ENCODE peak calls at places on chromosome 19, in four cellular contexts. B is NCI-H774; T is M059J; I is natural killer cell treated with Interleukin-12 subunit alpha and Interleukin-12 subunit beta and Interleukin-15 and Interleukin-18, amount 100 ng/mL, for 72 hours. O is an unnamed sample.
A peak's percentile ranks its signal among the peaks of the same experiment; 100 is the strongest.

GRCh38 chr19:10625003-10625761 is at the start of gene SLC44A2:
- DNase-seq in B (peak; percentile 83), T (peak; percentile 67), I (no peak), O (no peak)

GRCh38 chr19:29923653-29924052 is 18.4 kb upstream of the URI1 start:
- DNase-seq in I (no peak), B (no peak), T (peak; percentile 7), O (no peak)

GRCh38 chr19:55389386-55390317 is 3.9 kb downstream of the RPL28 start:
- DNase-seq in I (peak; percentile 49), B (no peak), T (no peak), O (no peak)

GRCh38 chr19:16473875-16474397 is 2.2 kb upstream of the EPS15L1 start:
- DNase-seq in T (no peak), B (no peak), I (no peak), O (no peak)

GRCh38 chr19:29509456-29509855 is 16.3 kb upstream of the VSTM2B start:
- DNase-seq in B (no peak), I (no peak), T (no peak), O (peak; percentile 50)

GRCh38 chr19:6890938-6891337 is 3.6 kb downstream of the ADGRE1 start:
- DNase-seq in B (no peak), T (no peak), I (no peak), O (peak; percentile 71)

GRCh38 chr19:12825259-12826131 is 8.9 kb downstream of the RTBDN start:
- DNase-seq in T (no peak), B (no peak), I (no peak), O (peak; percentile 72)

GRCh38 chr19:10836478-10837325 is 690 bp upstream of the TMED1 start:
- DNase-seq in T (no peak), B (peak; percentile 87), I (peak; percentile 87), O (peak; percentile 92)

GRCh38 chr19:38173324-38174041 is 50.5 kb downstream of the DPF1 start:
- DNase-seq in B (peak; percentile 39), T (peak; percentile 99), I (no peak), O (no peak)

GRCh38 chr19:662207-662961 is 630 bp downstream of the RNF126 start:
- DNase-seq in I (peak; percentile 80), T (peak; percentile 57), B (no peak), O (peak; percentile 91)

GRCh38 chr19:38229585-38230073 is 5.6 kb upstream of the DPF1 start:
- DNase-seq in T (peak; percentile 90), B (peak; percentile 62), I (no peak), O (peak; percentile 88)

GRCh38 chr19:17751103-17751911 is at the start of gene FCHO1:
- DNase-seq in T (no peak), I (peak; percentile 90), B (no peak), O (peak; percentile 94)

GRCh38 chr19:17424743-17425365 is 5.0 kb downstream of the MVB12A start:
- DNase-seq in B (no peak), I (no peak), T (no peak), O (peak; percentile 69)

GRCh38 chr19:50717026-50717723 is 2.4 kb downstream of the SHANK1 start:
- DNase-seq in B (no peak), I (no peak), T (no peak), O (no peak)

GRCh38 chr19:35936738-35937268 is 629 bp downstream of the LRFN3 start:
- DNase-seq in T (no peak), I (no peak), B (no peak), O (no peak)

GRCh38 chr19:33639034-33639681 is 17.4 kb downstream of the CHST8 start:
- DNase-seq in B (peak; percentile 77), I (no peak), T (no peak), O (peak; percentile 36)

GRCh38 chr19:32407004-32407992 is 1.7 kb downstream of the DPY19L3 start:
- DNase-seq in I (no peak), B (peak; percentile 16), T (no peak), O (no peak)

GRCh38 chr19:33957804-33958203 is 161.1 kb downstream of the KCTD15 start:
- DNase-seq in T (no peak), B (no peak), I (no peak), O (no peak)

GRCh38 chr19:6035026-6035425 is 57.1 kb upstream of the RANBP3 start:
- DNase-seq in I (no peak), T (no peak), B (no peak), O (peak; percentile 14)

GRCh38 chr19:4866595-4867424 is 657 bp downstream of the PLIN3 start:
- DNase-seq in B (no peak), T (peak; percentile 59), I (peak; percentile 65), O (peak; percentile 82)

GRCh38 chr19:2446390-2446789 is 10.4 kb downstream of the LMNB2 start:
- DNase-seq in I (no peak), T (no peak), B (no peak), O (no peak)